ENCODE peak calls at places on chromosome 5, in five cellular contexts. D, S, G, I and N are unnamed samples.

GRCh38 chr5:98769006-98769255 is 4.5 kb upstream of the RGMB start:
- DNase-seq in D (no peak), S (no peak), G (no peak), I (no peak), N (peak)

GRCh38 chr5:37722236-37723146 is 117.3 kb downstream of the GDNF start:
- DNase-seq in D (no peak), S (peak), G (no peak), I (no peak), N (peak)

GRCh38 chr5:163387970-163388369 is 49.4 kb upstream of the CCNG1 start:
- DNase-seq in D (no peak), S (no peak), G (no peak), I (no peak), N (no peak)

GRCh38 chr5:61965074-61965473 is 340.9 kb upstream of the KIF2A start:
- DNase-seq in D (no peak), S (no peak), G (no peak), I (no peak), N (no peak)

GRCh38 chr5:178376906-178377582 is 144.4 kb upstream of the PHYKPL start:
- DNase-seq in D (no peak), S (no peak), G (peak), I (no peak), N (no peak)

GRCh38 chr5:132310141-132310834 is 16.1 kb downstream of the SLC22A4 start:
- DNase-seq in D (no peak), S (no peak), G (no peak), I (no peak), N (peak)

GRCh38 chr5:72021651-72022357 is 85.5 kb upstream of the MAP1B start:
- DNase-seq in D (no peak), S (no peak), G (no peak), I (no peak), N (no peak)

GRCh38 chr5:68565427-68565826 is 349.9 kb downstream of the PIK3R1 start:
- DNase-seq in D (no peak), S (no peak), G (no peak), I (no peak), N (no peak)

GRCh38 chr5:149831492-149831891 is 101.4 kb downstream of the PPARGC1B start:
- DNase-seq in D (no peak), S (no peak), G (no peak), I (no peak), N (peak)